ENCODE peak calls at places on chromosomes 3 and 15, in five cellular contexts. K is H9, L is mesenchymal stem cell, B is H1, G is trophoblast cell. T is an unnamed sample.

GRCh38 chr3:121878411-121878810 is 15.8 kb upstream of the SLC15A2 start:
- DNase-seq in K (no peak), L (no peak), B (no peak), G (no peak), T (no peak)

GRCh38 chr15:77476999-77477398 is 56.3 kb downstream of the HMG20A start:
- DNase-seq in K (no peak), L (no peak), B (no peak), G (no peak), T (no peak)

GRCh38 chr3:13708871-13709595 is 160.1 kb downstream of the FBLN2 start:
- DNase-seq in K (peak), L (no peak), B (no peak), G (no peak), T (no peak)

GRCh38 chr3:61725851-61726333 is 164.5 kb downstream of the PTPRG start:
- DNase-seq in K (no peak), L (peak), B (no peak), G (no peak), T (no peak)

GRCh38 chr3:10074666-10075065 is 33.4 kb downstream of the FANCD2OS start:
- DNase-seq in K (no peak), L (no peak), B (no peak), G (no peak), T (no peak)

GRCh38 chr15:34754171-34754580 is 622 bp downstream of the GJD2 start:
- DNase-seq in K (no peak), L (no peak), B (no peak), G (no peak), T (no peak)

GRCh38 chr3:37221407-37221806 is 47.0 kb upstream of the LRRFIP2 start:
- DNase-seq in K (no peak), L (peak), B (no peak), G (peak), T (no peak)

GRCh38 chr3:47571391-47572165 is 7.1 kb downstream of the CSPG5 start:
- DNase-seq in K (no peak), L (no peak), B (no peak), G (no peak), T (peak)

GRCh38 chr15:65056106-65056505 is 10.9 kb downstream of the SLC51B start:
- DNase-seq in K (no peak), L (no peak), B (no peak), G (no peak), T (no peak)

GRCh38 chr3:50227390-50228183 is 8.4 kb upstream of the GNAI2 start:
- DNase-seq in K (peak), L (peak), B (peak), G (peak), T (peak)

GRCh38 chr3:121768452-121768851 is 18.9 kb upstream of the GOLGB1 start:
- DNase-seq in K (no peak), L (no peak), B (no peak), G (no peak), T (no peak)

GRCh38 chr15:98683821-98684220 is 35.5 kb downstream of the IGF1R start:
- DNase-seq in K (no peak), L (peak), B (no peak), G (no peak), T (no peak)

GRCh38 chr3:145704020-145704419 is 457.0 kb downstream of the PLOD2 start:
- DNase-seq in K (no peak), L (peak), B (no peak), G (no peak), T (no peak)

GRCh38 chr15:88331291-88331690 is 74.8 kb upstream of the NTRK3 start:
- DNase-seq in K (peak), L (no peak), B (peak), G (no peak), T (peak)

GRCh38 chr3:160150066-160150465 is 75.2 kb upstream of the C3orf80 start:
- DNase-seq in K (no peak), L (no peak), B (no peak), G (no peak), T (no peak)

GRCh38 chr3:13539285-13539625 is 9.7 kb upstream of the FBLN2 start:
- DNase-seq in K (no peak), L (peak), B (no peak), G (peak), T (no peak)

GRCh38 chr3:100789582-100789981 is 80.3 kb downstream of the TFG start:
- DNase-seq in K (no peak), L (no peak), B (no peak), G (no peak), T (no peak)

GRCh38 chr3:174675426-174675825 is 183.7 kb upstream of the NAALADL2 start:
- DNase-seq in K (no peak), L (no peak), B (no peak), G (no peak), T (no peak)

GRCh38 chr3:61537366-61537765 is 24.0 kb upstream of the PTPRG start:
- DNase-seq in K (peak), L (peak), B (no peak), G (no peak), T (no peak)

GRCh38 chr15:89851665-89852341 is 37.2 kb upstream of the ANPEP start:
- DNase-seq in K (no peak), L (no peak), B (no peak), G (no peak), T (no peak)
- H3K14ac ChIP-seq in K (no peak), L (no peak), B (no peak), G (no peak), T (no peak)

DNA sequence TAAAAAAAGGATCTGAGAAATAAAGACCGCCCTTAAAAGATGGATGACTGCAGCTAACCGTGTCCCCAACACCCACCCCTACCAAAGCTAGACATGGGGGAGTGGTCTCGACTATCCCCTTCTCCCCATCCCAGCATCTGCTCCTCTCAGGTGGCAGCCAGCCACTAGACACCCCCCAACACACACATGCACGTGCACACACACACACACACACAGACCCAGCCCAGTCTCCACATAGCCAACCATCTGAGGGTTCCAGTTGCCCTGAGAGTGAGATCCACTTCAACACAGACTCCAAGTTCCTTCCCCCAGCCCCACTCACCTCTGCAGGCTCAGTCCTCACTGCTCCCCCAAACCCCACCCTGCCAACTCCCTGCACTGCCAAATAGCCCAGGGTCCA is 132.8 kb downstream of the TPRA1 start:
- DNase-seq in K (no peak), L (no peak), B (no peak), G (no peak), T (no peak)
- H2BK12ac ChIP-seq in K (no peak), L (no peak), B (no peak), G (no peak), T (no peak)

GRCh38 chr15:83166830-83167229 is 40.8 kb downstream of the HDGFL3 start:
- DNase-seq in K (no peak), L (no peak), B (no peak), G (no peak), T (no peak)
- H3K14ac ChIP-seq in K (no peak), L (no peak), B (no peak), G (no peak), T (no peak)

DNA sequence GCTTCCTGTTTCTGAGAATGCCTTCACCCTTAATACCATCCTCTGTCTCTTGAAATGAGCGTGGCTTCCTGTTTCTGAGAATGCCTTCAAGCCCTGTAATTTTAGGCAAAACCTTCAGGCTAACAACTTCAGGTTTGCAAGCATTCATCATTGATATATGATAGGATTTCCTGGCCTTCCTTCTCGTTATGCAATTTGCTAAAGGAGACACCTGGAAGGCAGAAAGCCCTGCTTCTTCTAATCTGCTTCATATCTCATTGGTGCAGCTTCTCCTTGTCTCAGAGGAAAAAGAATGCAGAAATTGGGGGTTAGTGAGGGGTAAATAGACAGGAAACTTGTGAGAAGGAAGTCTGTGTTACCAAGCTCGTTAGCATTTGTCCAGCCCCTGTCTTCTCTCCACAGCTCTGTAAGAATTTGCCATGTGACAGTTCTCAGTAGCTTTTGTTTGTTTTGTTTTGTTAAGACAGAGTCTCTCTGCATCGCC is 7.3 kb downstream of the ARL6IP5 start:
- DNase-seq in K (no peak), L (peak), B (no peak), G (no peak), T (no peak)
- H2BK12ac ChIP-seq in K (no peak), L (no peak), B (no peak), G (no peak), T (no peak)

DNA sequence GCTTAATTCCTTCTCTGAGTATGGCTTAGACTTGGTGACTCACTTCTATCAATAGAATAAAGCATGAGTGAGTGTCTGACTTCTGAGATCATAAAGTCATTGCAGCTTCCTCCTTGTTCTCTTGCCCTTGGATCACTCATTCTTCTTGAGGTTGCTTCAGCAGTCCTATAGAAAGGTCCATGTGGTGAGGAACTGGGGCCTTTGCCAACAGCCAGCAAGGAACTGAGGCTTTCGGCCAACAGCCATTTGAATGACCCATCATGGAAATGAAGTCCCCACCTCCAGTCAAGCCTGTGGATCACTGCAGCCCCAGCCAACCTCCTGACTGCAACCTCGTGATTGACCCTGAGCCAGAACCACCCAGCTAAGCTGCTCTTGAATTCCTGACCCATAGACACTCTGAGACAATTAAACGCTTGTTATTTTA is 84.4 kb downstream of the WDR76 start:
- DNase-seq in K (no peak), L (peak), B (no peak), G (no peak), T (no peak)
- H3K14ac ChIP-seq in K (no peak), L (peak), B (no peak), G (no peak), T (no peak)

GRCh38 chr15:29270976-29271375 is 1.4 kb upstream of the NSMCE3 start:
- DNase-seq in K (no peak), L (no peak), B (no peak), G (no peak), T (no peak)

GRCh38 chr15:29268706-29269484 is 727 bp downstream of the NSMCE3 start:
- DNase-seq in K (peak), L (peak), B (no peak), G (peak), T (peak)

GRCh38 chr15:29270169-29270955 is 740 bp upstream of the NSMCE3 start:
- DNase-seq in K (no peak), L (peak), B (no peak), G (no peak), T (no peak)

GRCh38 chr15:29272219-29272618 is 2.6 kb upstream of the NSMCE3 start:
- DNase-seq in K (no peak), L (no peak), B (no peak), G (no peak), T (no peak)

GRCh38 chr15:29269485-29270168 is at the start of gene NSMCE3:
- DNase-seq in K (peak), L (peak), B (peak), G (peak), T (peak)
- H2BK12ac ChIP-seq in K (no peak), L (no peak), B (no peak), G (no peak), T (no peak)